ENCODE peak calls at places on chromosomes 12 and 14, in seven cellular contexts. N, K, G, R, F, D and A are unnamed samples.

GRCh38 chr14:67668559-67668958 is 5.9 kb downstream of the VTI1B start:
- DNase-seq in G (no peak), D (no peak), K (no peak), F (no peak), R (no peak), N (no peak), A (no peak)

GRCh38 chr12:21428241-21428640 is 9.2 kb upstream of the PYROXD1 start:
- DNase-seq in N (no peak), G (peak), D (no peak), K (no peak), F (no peak), R (no peak), A (no peak)

GRCh38 chr12:108666326-108666995 is 32.8 kb upstream of the SELPLG start:
- DNase-seq in D (no peak), F (no peak), G (peak), K (peak), N (peak), R (no peak), A (no peak)

GRCh38 chr12:15688202-15688736 is 100.9 kb downstream of the EPS8 start:
- DNase-seq in R (no peak), F (peak), K (peak), G (no peak), D (peak), N (no peak), A (no peak)

GRCh38 chr12:10220398-10221077 is 7.9 kb downstream of the GABARAPL1 start:
- DNase-seq in D (peak), N (peak), F (peak), R (no peak), K (peak), G (peak), A (peak)

GRCh38 chr12:119061208-119061796 is 80.0 kb downstream of the SRRM4 start:
- DNase-seq in D (peak), N (no peak), R (no peak), K (peak), G (peak), F (peak), A (no peak)

GRCh38 chr14:58746261-58746660 is 108.5 kb downstream of the DACT1 start:
- DNase-seq in R (no peak), K (no peak), F (no peak), N (no peak), D (no peak), G (peak), A (no peak)

GRCh38 chr12:12736759-12737676 is 19.9 kb downstream of the CDKN1B start:
- DNase-seq in D (no peak), G (peak), R (no peak), F (no peak), K (peak), N (no peak), A (no peak)

GRCh38 chr14:94110552-94111181 is at the start of gene IFI27:
- DNase-seq in F (peak), D (peak), R (peak), N (no peak), K (peak), G (peak), A (peak)

GRCh38 chr12:117214797-117215196 is 24.5 kb upstream of the FBXO21 start:
- DNase-seq in K (no peak), R (no peak), G (no peak), D (no peak), N (no peak), F (no peak), A (no peak)

GRCh38 chr14:29222671-29223268 is 456.2 kb downstream of the FOXG1 start:
- DNase-seq in D (peak), N (no peak), F (peak), K (no peak), G (peak), R (no peak), A (no peak)

GRCh38 chr12:90390947-90391346 is 564.0 kb downstream of the CCER1 start:
- DNase-seq in D (no peak), N (no peak), F (no peak), G (no peak), R (no peak), K (no peak), A (no peak)

GRCh38 chr12:100877776-100878175 is 83.2 kb downstream of the ANO4 start:
- DNase-seq in G (no peak), N (no peak), F (no peak), D (no peak), R (no peak), K (no peak), A (no peak)

GRCh38 chr14:100422556-100423420 is 99.6 kb downstream of the SLC25A47 start:
- DNase-seq in R (no peak), F (no peak), G (peak), D (no peak), N (no peak), K (no peak), A (no peak)

GRCh38 chr12:4012977-4013968 is 140.1 kb upstream of the PARP11 start:
- DNase-seq in N (no peak), G (no peak), F (no peak), R (no peak), K (no peak), D (no peak), A (no peak)

GRCh38 chr14:42374332-42374731 is 767.7 kb downstream of the LRFN5 start:
- DNase-seq in R (no peak), N (no peak), F (no peak), G (no peak), D (no peak), K (no peak), A (no peak)

GRCh38 chr14:23281247-23281646 is 4.7 kb downstream of the HOMEZ start:
- DNase-seq in D (no peak), N (no peak), K (no peak), F (no peak), G (no peak), R (no peak), A (no peak)

GRCh38 chr12:92362785-92363184 is 217.1 kb upstream of the BTG1 start:
- DNase-seq in N (no peak), F (no peak), R (no peak), D (no peak), G (no peak), K (no peak), A (no peak)

GRCh38 chr12:92365333-92365732 is 219.7 kb upstream of the BTG1 start:
- DNase-seq in K (no peak), D (no peak), R (no peak), F (no peak), G (no peak), N (no peak), A (no peak)

GRCh38 chr12:92365836-92366235 is 220.2 kb upstream of the BTG1 start:
- DNase-seq in G (no peak), F (no peak), D (no peak), R (no peak), K (no peak), N (no peak), A (no peak)

GRCh38 chr12:92362109-92362508 is 216.5 kb upstream of the BTG1 start:
- DNase-seq in G (no peak), N (no peak), K (no peak), D (no peak), R (no peak), F (no peak), A (no peak)

GRCh38 chr12:92363295-92364146 is 217.9 kb upstream of the BTG1 start:
- DNase-seq in N (peak), K (peak), R (peak), F (peak), G (peak), D (peak), A (peak)
- TF ChIP-seq POLR2A in N (no peak), K (no peak), R (no peak), F (no peak), G (no peak), D (no peak), A (no peak)

DNA sequence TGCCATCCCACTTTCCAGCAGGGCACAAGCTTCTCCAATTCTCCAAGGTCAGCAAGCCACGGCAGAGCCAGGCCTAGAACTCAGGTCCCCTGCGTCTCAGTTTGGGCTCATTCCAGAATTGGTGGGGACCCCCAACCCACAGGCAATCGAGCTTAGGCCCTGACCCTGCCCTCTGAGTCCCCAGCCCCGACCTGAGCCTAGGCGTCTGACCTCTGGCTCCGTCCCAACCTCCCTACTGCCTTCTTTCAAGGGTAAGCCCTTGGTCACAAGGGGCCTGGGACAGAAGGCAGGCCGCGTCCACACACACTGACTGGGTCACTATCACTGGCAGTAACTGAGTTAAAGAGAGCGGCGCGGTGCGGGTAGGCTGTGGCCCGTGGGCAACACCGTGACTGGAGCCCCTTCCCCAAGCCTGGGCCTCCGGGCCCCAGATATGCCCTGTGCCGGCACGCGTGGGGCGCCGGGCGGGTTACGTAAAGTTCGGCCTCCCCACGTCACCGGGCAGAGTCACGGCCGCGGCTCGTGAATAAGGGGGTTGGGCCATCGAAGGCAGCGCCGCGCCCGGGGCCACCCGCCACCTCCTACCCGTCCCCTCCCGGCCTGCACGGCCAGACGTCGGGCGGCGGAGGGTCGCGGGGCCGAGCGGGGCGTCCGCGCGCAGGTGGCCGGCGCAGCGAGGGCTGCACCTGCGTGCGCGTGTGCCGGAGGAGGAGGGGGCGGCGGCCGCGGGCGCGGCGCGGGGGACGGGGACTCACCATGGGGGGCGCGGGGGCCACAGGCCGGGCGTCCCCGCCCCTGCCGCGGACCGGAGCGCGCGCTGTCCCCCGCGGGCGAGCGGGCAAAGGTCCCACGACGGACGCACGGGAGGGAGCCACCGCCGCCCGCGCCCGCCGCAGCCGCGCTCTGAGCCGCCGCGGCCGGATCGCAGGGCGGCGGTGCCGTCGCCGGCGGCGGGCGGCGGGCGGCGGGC is 517 bp downstream of the ANKRD9 start:
- DNase-seq in N (peak), F (peak), G (peak), D (peak), K (peak), R (peak), A (peak)
- TF ChIP-seq POLR2A in N (no peak), F (no peak), G (no peak), D (no peak), K (peak), R (no peak), A (peak)

GRCh38 chr12:5944688-5945070 is 380 bp downstream of the ANO2 start:
- DNase-seq in D (no peak), N (no peak), G (no peak), K (no peak), R (no peak), F (no peak), A (no peak)

GRCh38 chr12:5944053-5944452 is 1.0 kb downstream of the ANO2 start:
- DNase-seq in D (no peak), K (no peak), N (no peak), R (no peak), F (no peak), G (no peak), A (no peak)

GRCh38 chr12:5946388-5946787 is 1.3 kb upstream of the ANO2 start:
- DNase-seq in G (no peak), R (no peak), D (no peak), K (no peak), N (no peak), F (no peak), A (no peak)

GRCh38 chr12:5945071-5946008 is at the start of gene ANO2:
- DNase-seq in K (no peak), R (peak), N (no peak), D (peak), F (no peak), G (no peak), A (no peak)

DNA sequence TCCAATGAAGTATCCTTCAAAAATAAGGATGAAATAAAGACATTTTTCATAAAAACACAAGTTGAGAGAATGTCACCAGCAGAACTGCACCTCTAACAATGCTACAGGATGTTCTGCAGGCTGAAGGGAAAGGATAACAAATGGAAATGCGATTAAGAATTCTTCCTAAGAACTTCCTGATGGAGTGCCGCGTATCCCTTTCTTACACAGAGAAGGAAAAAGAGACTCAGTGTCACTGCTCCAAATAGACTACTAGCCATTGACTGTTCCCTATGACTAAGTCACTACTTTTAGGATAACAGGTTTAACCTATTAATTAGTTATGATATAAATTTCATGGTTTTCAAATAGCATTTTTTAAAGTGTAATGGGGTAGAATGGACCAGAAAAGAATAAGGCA is 3.2 kb downstream of the ANO2 start:
- DNase-seq in G (no peak), N (no peak), K (no peak), R (no peak), F (no peak), D (no peak), A (no peak)
- TF ChIP-seq POLR2A in G (no peak), N (no peak), K (no peak), R (no peak), F (no peak), D (no peak), A (no peak)

DNA sequence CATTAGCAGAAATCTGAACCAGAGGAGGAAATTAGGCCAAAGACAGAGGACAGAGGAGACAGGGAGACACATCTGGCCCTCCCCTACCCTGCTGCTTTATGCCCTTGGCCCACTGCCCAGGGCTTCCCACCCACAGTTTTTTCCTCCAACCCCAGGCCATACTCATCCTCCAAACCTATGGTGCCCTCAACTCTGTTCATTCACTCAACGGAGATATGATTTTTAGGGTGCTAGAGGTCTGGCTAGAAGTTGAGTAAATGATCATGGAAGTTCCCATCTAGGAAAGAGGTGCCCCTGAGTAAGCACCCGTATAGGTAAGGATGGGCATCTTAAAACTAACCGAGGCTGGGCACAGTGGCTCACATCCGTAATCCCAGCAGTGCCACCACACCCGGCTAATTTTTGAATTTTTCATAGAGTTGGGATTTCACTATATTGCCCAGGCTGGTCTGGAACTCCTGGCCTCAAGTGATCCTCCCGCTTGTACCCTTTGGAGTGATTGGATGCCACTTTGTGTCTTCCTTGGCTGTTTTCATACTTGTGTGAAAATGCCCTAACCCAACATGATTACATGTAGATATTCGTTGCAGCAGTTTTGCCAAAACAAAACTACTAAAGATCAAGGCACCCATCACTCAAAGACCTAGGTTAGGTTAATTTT is 4.4 kb downstream of the KRT18 start:
- DNase-seq in D (no peak), R (no peak), F (no peak), K (no peak), N (no peak), G (no peak), A (no peak)
- TF ChIP-seq POLR2A in D (no peak), R (no peak), F (no peak), K (no peak), N (peak), G (no peak), A (no peak)

DNA sequence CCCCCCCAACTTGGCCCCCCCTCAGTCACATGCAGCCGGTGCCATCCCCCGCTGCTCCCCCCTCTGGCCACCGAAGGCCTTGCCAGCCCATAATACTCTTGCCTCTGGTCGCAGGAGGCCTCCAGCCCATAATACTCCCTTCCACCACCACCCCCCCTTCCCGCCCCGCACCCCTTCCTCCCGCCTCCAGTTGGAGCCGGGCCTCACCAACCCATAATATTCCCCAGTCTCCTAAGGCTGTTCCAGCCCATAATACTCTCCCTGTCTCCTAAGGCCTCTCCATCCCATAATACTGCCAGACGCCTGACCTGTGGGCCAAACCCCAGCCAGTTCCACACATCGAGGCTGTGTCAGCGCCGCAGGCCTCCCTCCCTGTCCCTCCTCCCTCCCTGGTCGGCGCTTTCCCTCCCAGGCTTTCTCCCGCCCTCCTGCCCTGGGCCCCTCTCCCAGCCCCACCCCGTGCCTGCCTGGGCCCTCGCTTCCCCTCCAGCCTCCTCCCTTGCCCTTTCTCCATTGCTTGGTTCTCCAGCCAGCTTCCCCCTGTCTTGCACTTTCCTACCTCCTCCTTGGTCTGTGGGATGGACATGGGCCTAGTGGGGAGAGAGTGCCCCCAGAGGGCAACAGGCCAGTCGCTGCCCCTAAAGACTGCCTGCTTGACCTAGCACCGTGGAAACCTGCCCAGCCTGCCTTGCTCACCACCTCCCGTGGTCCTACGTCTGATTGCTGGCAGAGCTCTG is 6.8 kb upstream of the CHD4 start:
- DNase-seq in N (peak), R (peak), K (peak), F (peak), D (peak), G (peak), A (peak)
- TF ChIP-seq POLR2A in N (no peak), R (no peak), K (peak), F (no peak), D (no peak), G (no peak), A (no peak)